ENCODE peak calls at places on chromosomes 13 and 19, in seven cellular contexts. One of them, this sample, is unnamed.

GRCh38 chr13:62040806-62041205 is 625.2 kb upstream of the PCDH20 start:
- DNase-seq in body of pancreas: no peak
- DNase-seq in fibroblast of mammary gland: no peak
- DNase-seq in HepG2: no peak
- DNase-seq in Peyer's patch: no peak
- DNase-seq in dorsolateral prefrontal cortex: no peak
- DNase-seq in heart right ventricle: no peak
- DNase-seq in this sample: no peak

GRCh38 chr19:57769345-57770131 is at the start of gene ZNF586:
- DNase-seq in body of pancreas: peak
- DNase-seq in fibroblast of mammary gland: peak
- DNase-seq in HepG2: no peak
- DNase-seq in Peyer's patch: peak
- DNase-seq in dorsolateral prefrontal cortex: peak
- DNase-seq in heart right ventricle: peak
- DNase-seq in this sample: peak

GRCh38 chr19:39846176-39846677 is at the start of gene FBL:
- DNase-seq in body of pancreas: peak
- DNase-seq in fibroblast of mammary gland: peak
- DNase-seq in HepG2: peak
- DNase-seq in Peyer's patch: peak
- DNase-seq in dorsolateral prefrontal cortex: peak
- DNase-seq in heart right ventricle: peak
- DNase-seq in this sample: peak

GRCh38 chr19:35206379-35206778 is 22.2 kb downstream of the FAM187B start:
- DNase-seq in body of pancreas: no peak
- DNase-seq in fibroblast of mammary gland: no peak
- DNase-seq in HepG2: no peak
- DNase-seq in Peyer's patch: no peak
- DNase-seq in dorsolateral prefrontal cortex: no peak
- DNase-seq in heart right ventricle: no peak
- DNase-seq in this sample: peak

GRCh38 chr13:66950666-66951065 is 279.5 kb downstream of the PCDH9 start:
- DNase-seq in body of pancreas: no peak
- DNase-seq in fibroblast of mammary gland: no peak
- DNase-seq in HepG2: no peak
- DNase-seq in Peyer's patch: no peak
- DNase-seq in dorsolateral prefrontal cortex: no peak
- DNase-seq in heart right ventricle: no peak
- DNase-seq in this sample: no peak

GRCh38 chr13:73364706-73365105 is 305.9 kb downstream of the KLF5 start:
- DNase-seq in body of pancreas: no peak
- DNase-seq in fibroblast of mammary gland: no peak
- DNase-seq in HepG2: no peak
- DNase-seq in Peyer's patch: no peak
- DNase-seq in dorsolateral prefrontal cortex: no peak
- DNase-seq in heart right ventricle: no peak
- DNase-seq in this sample: no peak

GRCh38 chr19:2394054-2394668 is 33.2 kb downstream of the TIMM13 start:
- DNase-seq in body of pancreas: peak
- DNase-seq in fibroblast of mammary gland: no peak
- DNase-seq in HepG2: peak
- DNase-seq in Peyer's patch: no peak
- DNase-seq in dorsolateral prefrontal cortex: no peak
- DNase-seq in heart right ventricle: no peak
- DNase-seq in this sample: peak

GRCh38 chr13:41304551-41304950 is 6.5 kb upstream of the NAA16 start:
- DNase-seq in body of pancreas: no peak
- DNase-seq in fibroblast of mammary gland: no peak
- DNase-seq in HepG2: no peak
- DNase-seq in Peyer's patch: no peak
- DNase-seq in dorsolateral prefrontal cortex: no peak
- DNase-seq in heart right ventricle: no peak
- DNase-seq in this sample: no peak

GRCh38 chr13:106151056-106151699 is 384.3 kb downstream of the EFNB2 start:
- DNase-seq in body of pancreas: no peak
- DNase-seq in fibroblast of mammary gland: peak
- DNase-seq in HepG2: no peak
- DNase-seq in Peyer's patch: no peak
- DNase-seq in dorsolateral prefrontal cortex: no peak
- DNase-seq in heart right ventricle: no peak
- DNase-seq in this sample: no peak

GRCh38 chr13:109879338-109879737 is 93.0 kb upstream of the IRS2 start:
- DNase-seq in body of pancreas: no peak
- DNase-seq in fibroblast of mammary gland: no peak
- DNase-seq in HepG2: no peak
- DNase-seq in Peyer's patch: no peak
- DNase-seq in dorsolateral prefrontal cortex: no peak
- DNase-seq in heart right ventricle: no peak
- DNase-seq in this sample: no peak

GRCh38 chr13:33015275-33015674 is 948 bp upstream of the KL start:
- DNase-seq in body of pancreas: no peak
- DNase-seq in fibroblast of mammary gland: no peak
- DNase-seq in HepG2: no peak
- DNase-seq in Peyer's patch: no peak
- DNase-seq in dorsolateral prefrontal cortex: no peak
- DNase-seq in heart right ventricle: peak
- DNase-seq in this sample: no peak

GRCh38 chr19:2762783-2763496 is 20.1 kb downstream of the SGTA start:
- DNase-seq in body of pancreas: no peak
- DNase-seq in fibroblast of mammary gland: no peak
- DNase-seq in HepG2: no peak
- DNase-seq in Peyer's patch: no peak
- DNase-seq in dorsolateral prefrontal cortex: no peak
- DNase-seq in heart right ventricle: no peak
- DNase-seq in this sample: no peak

GRCh38 chr19:36916991-36917390 is 859 bp downstream of the ZNF568 start:
- DNase-seq in body of pancreas: no peak
- DNase-seq in fibroblast of mammary gland: peak
- DNase-seq in HepG2: no peak
- DNase-seq in Peyer's patch: no peak
- DNase-seq in dorsolateral prefrontal cortex: no peak
- DNase-seq in heart right ventricle: no peak
- DNase-seq in this sample: no peak

GRCh38 chr19:44891016-44891882 is at the start of gene TOMM40:
- DNase-seq in body of pancreas: no peak
- DNase-seq in fibroblast of mammary gland: no peak
- DNase-seq in HepG2: peak
- DNase-seq in Peyer's patch: peak
- DNase-seq in dorsolateral prefrontal cortex: no peak
- DNase-seq in heart right ventricle: no peak
- DNase-seq in this sample: peak

GRCh38 chr19:52638601-52639000 is 446 bp upstream of the ZNF83 start:
- DNase-seq in body of pancreas: no peak
- DNase-seq in fibroblast of mammary gland: peak
- DNase-seq in HepG2: no peak
- DNase-seq in Peyer's patch: no peak
- DNase-seq in dorsolateral prefrontal cortex: no peak
- DNase-seq in heart right ventricle: peak
- DNase-seq in this sample: no peak

GRCh38 chr19:33302974-33303790 is 848 bp upstream of the CEBPA start:
- DNase-seq in body of pancreas: peak
- DNase-seq in fibroblast of mammary gland: peak
- DNase-seq in HepG2: no peak
- DNase-seq in Peyer's patch: peak
- DNase-seq in dorsolateral prefrontal cortex: no peak
- DNase-seq in heart right ventricle: no peak
- DNase-seq in this sample: no peak

GRCh38 chr13:74074723-74075122 is 59.5 kb downstream of the KLF12 start:
- DNase-seq in body of pancreas: no peak
- DNase-seq in fibroblast of mammary gland: peak
- DNase-seq in HepG2: no peak
- DNase-seq in Peyer's patch: no peak
- DNase-seq in dorsolateral prefrontal cortex: no peak
- DNase-seq in heart right ventricle: no peak
- DNase-seq in this sample: no peak

GRCh38 chr13:49441846-49442245 is 2.0 kb downstream of the CAB39L start:
- DNase-seq in body of pancreas: no peak
- DNase-seq in fibroblast of mammary gland: peak
- DNase-seq in HepG2: no peak
- DNase-seq in Peyer's patch: no peak
- DNase-seq in dorsolateral prefrontal cortex: no peak
- DNase-seq in heart right ventricle: no peak
- DNase-seq in this sample: peak

GRCh38 chr13:34959489-34959888 is 17.4 kb downstream of the NBEA start:
- DNase-seq in body of pancreas: no peak
- DNase-seq in fibroblast of mammary gland: no peak
- DNase-seq in HepG2: no peak
- DNase-seq in Peyer's patch: no peak
- DNase-seq in dorsolateral prefrontal cortex: no peak
- DNase-seq in heart right ventricle: no peak
- DNase-seq in this sample: no peak

GRCh38 chr13:98320561-98321105 is 143.6 kb upstream of the RNF113B start:
- DNase-seq in body of pancreas: no peak
- DNase-seq in fibroblast of mammary gland: no peak
- DNase-seq in HepG2: no peak
- DNase-seq in Peyer's patch: no peak
- DNase-seq in dorsolateral prefrontal cortex: no peak
- DNase-seq in heart right ventricle: no peak
- DNase-seq in this sample: no peak

GRCh38 chr13:108315273-108315672 is 45.8 kb downstream of the TNFSF13B start:
- DNase-seq in body of pancreas: no peak
- DNase-seq in fibroblast of mammary gland: no peak
- DNase-seq in HepG2: no peak
- DNase-seq in Peyer's patch: no peak
- DNase-seq in dorsolateral prefrontal cortex: no peak
- DNase-seq in heart right ventricle: no peak
- DNase-seq in this sample: peak

GRCh38 chr13:80962855-80963254 is 621.9 kb upstream of the SPRY2 start:
- DNase-seq in body of pancreas: no peak
- DNase-seq in fibroblast of mammary gland: peak
- DNase-seq in HepG2: no peak
- DNase-seq in Peyer's patch: no peak
- DNase-seq in dorsolateral prefrontal cortex: no peak
- DNase-seq in heart right ventricle: no peak
- DNase-seq in this sample: no peak

GRCh38 chr13:37175996-37176395 is 70.5 kb upstream of the CSNK1A1L start:
- DNase-seq in body of pancreas: no peak
- DNase-seq in fibroblast of mammary gland: peak
- DNase-seq in HepG2: no peak
- DNase-seq in Peyer's patch: no peak
- DNase-seq in dorsolateral prefrontal cortex: no peak
- DNase-seq in heart right ventricle: no peak
- DNase-seq in this sample: no peak

GRCh38 chr13:52096062-52096461 is 32.8 kb downstream of the NEK5 start:
- DNase-seq in body of pancreas: no peak
- DNase-seq in fibroblast of mammary gland: no peak
- DNase-seq in HepG2: no peak
- DNase-seq in Peyer's patch: no peak
- DNase-seq in dorsolateral prefrontal cortex: no peak
- DNase-seq in heart right ventricle: no peak
- DNase-seq in this sample: no peak

DNA sequence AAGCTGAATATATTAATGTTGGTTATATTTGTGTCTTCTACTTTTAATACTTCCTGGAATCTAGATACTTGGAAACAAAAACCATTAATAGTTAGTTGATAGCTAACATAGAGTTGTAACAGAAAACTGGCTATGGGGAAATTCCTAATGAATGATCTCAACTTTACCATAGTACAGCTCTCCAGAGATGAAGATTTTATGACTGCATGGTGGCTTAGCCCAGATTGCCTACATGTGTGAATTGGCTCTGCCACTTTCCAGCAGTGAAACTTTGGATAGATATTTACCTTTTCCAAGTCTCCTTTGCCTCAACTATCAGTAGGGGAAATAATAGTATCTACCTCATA is 161.0 kb downstream of the LACC1 start:
- DNase-seq in body of pancreas: no peak
- DNase-seq in fibroblast of mammary gland: peak
- DNase-seq in HepG2: no peak
- DNase-seq in Peyer's patch: no peak
- DNase-seq in dorsolateral prefrontal cortex: no peak
- DNase-seq in heart right ventricle: no peak
- DNase-seq in this sample: no peak
- H3K4me3 ChIP-seq in body of pancreas: no peak
- H3K4me3 ChIP-seq in fibroblast of mammary gland: no peak
- H3K4me3 ChIP-seq in HepG2: no peak
- H3K4me3 ChIP-seq in Peyer's patch: no peak
- H3K4me3 ChIP-seq in dorsolateral prefrontal cortex: no peak
- H3K4me3 ChIP-seq in heart right ventricle: no peak
- H3K4me3 ChIP-seq in this sample: no peak

GRCh38 chr19:50359432-50359818 is 6.0 kb downstream of the NAPSA start:
- DNase-seq in body of pancreas: no peak
- DNase-seq in fibroblast of mammary gland: no peak
- DNase-seq in HepG2: no peak
- DNase-seq in Peyer's patch: no peak
- DNase-seq in dorsolateral prefrontal cortex: no peak
- DNase-seq in heart right ventricle: no peak
- DNase-seq in this sample: no peak

GRCh38 chr19:50356691-50357177 is 8.7 kb downstream of the NAPSA start:
- DNase-seq in body of pancreas: no peak
- DNase-seq in fibroblast of mammary gland: no peak
- DNase-seq in HepG2: no peak
- DNase-seq in Peyer's patch: no peak
- DNase-seq in dorsolateral prefrontal cortex: no peak
- DNase-seq in heart right ventricle: no peak
- DNase-seq in this sample: no peak

GRCh38 chr19:50358483-50359431 is 6.7 kb downstream of the NAPSA start:
- DNase-seq in body of pancreas: peak
- DNase-seq in fibroblast of mammary gland: peak
- DNase-seq in HepG2: no peak
- DNase-seq in Peyer's patch: peak
- DNase-seq in dorsolateral prefrontal cortex: no peak
- DNase-seq in heart right ventricle: peak
- DNase-seq in this sample: peak

GRCh38 chr19:50361290-50362029 is 4.0 kb downstream of the NAPSA start:
- DNase-seq in body of pancreas: no peak
- DNase-seq in fibroblast of mammary gland: peak
- DNase-seq in HepG2: no peak
- DNase-seq in Peyer's patch: no peak
- DNase-seq in dorsolateral prefrontal cortex: no peak
- DNase-seq in heart right ventricle: no peak
- DNase-seq in this sample: peak

GRCh38 chr19:50357178-50358100 is 8.0 kb downstream of the NAPSA start:
- DNase-seq in body of pancreas: peak
- DNase-seq in fibroblast of mammary gland: peak
- DNase-seq in HepG2: peak
- DNase-seq in Peyer's patch: peak
- DNase-seq in dorsolateral prefrontal cortex: peak
- DNase-seq in heart right ventricle: peak
- DNase-seq in this sample: peak
- TF ChIP-seq CTCF in body of pancreas: peak
- TF ChIP-seq CTCF in fibroblast of mammary gland: peak
- TF ChIP-seq CTCF in HepG2: peak
- TF ChIP-seq CTCF in Peyer's patch: peak
- TF ChIP-seq CTCF in dorsolateral prefrontal cortex: peak
- TF ChIP-seq CTCF in heart right ventricle: peak
- TF ChIP-seq CTCF in this sample: peak

GRCh38 chr19:55645512-55645881 is 2.0 kb downstream of the ZNF581 start:
- DNase-seq in body of pancreas: no peak
- DNase-seq in fibroblast of mammary gland: no peak
- DNase-seq in HepG2: no peak
- DNase-seq in Peyer's patch: no peak
- DNase-seq in dorsolateral prefrontal cortex: no peak
- DNase-seq in heart right ventricle: no peak
- DNase-seq in this sample: no peak
- H3K4me3 ChIP-seq in body of pancreas: no peak
- H3K4me3 ChIP-seq in fibroblast of mammary gland: no peak
- H3K4me3 ChIP-seq in HepG2: peak
- H3K4me3 ChIP-seq in Peyer's patch: no peak
- H3K4me3 ChIP-seq in dorsolateral prefrontal cortex: no peak
- H3K4me3 ChIP-seq in heart right ventricle: no peak
- H3K4me3 ChIP-seq in this sample: peak

GRCh38 chr13:82740442-82740841 is 1141.8 kb downstream of the SLITRK1 start:
- DNase-seq in body of pancreas: no peak
- DNase-seq in fibroblast of mammary gland: no peak
- DNase-seq in HepG2: no peak
- DNase-seq in Peyer's patch: peak
- DNase-seq in dorsolateral prefrontal cortex: no peak
- DNase-seq in heart right ventricle: no peak
- DNase-seq in this sample: no peak

GRCh38 chr13:82739881-82740280 is 1142.4 kb downstream of the SLITRK1 start:
- DNase-seq in body of pancreas: no peak
- DNase-seq in fibroblast of mammary gland: peak
- DNase-seq in HepG2: no peak
- DNase-seq in Peyer's patch: no peak
- DNase-seq in dorsolateral prefrontal cortex: no peak
- DNase-seq in heart right ventricle: no peak
- DNase-seq in this sample: no peak
- TF ChIP-seq CTCF in body of pancreas: no peak
- TF ChIP-seq CTCF in fibroblast of mammary gland: peak
- TF ChIP-seq CTCF in HepG2: no peak
- TF ChIP-seq CTCF in Peyer's patch: no peak
- TF ChIP-seq CTCF in dorsolateral prefrontal cortex: no peak
- TF ChIP-seq CTCF in heart right ventricle: no peak
- TF ChIP-seq CTCF in this sample: no peak

This sample was measured in GM12865.